ENCODE peak calls at places on chromosomes 6 and 20, in six cellular contexts. A is HCT116, C is K562, F is HepG2, T is H1, Q is GM12878. J is an unnamed sample.

GRCh38 chr6:62285612-62286469 is at the start of gene KHDRBS2:
- DNase-seq in A (no peak), C (no peak), F (peak), T (peak), Q (peak), J (peak)

GRCh38 chr6:47733879-47734558 is 35.6 kb downstream of the ADGRF4 start:
- DNase-seq in A (peak), C (no peak), F (peak), T (no peak), Q (peak), J (no peak)

GRCh38 chr20:7848351-7848750 is 91.9 kb downstream of the HAO1 start:
- DNase-seq in A (no peak), C (no peak), F (no peak), T (no peak), Q (no peak), J (no peak)

GRCh38 chr6:151847064-151847463 is 39.6 kb downstream of the ESR1 start:
- DNase-seq in A (no peak), C (no peak), F (peak), T (no peak), Q (no peak), J (peak)

GRCh38 chr6:169451065-169451840 is 197.6 kb upstream of the THBS2 start:
- DNase-seq in A (no peak), C (no peak), F (no peak), T (no peak), Q (no peak), J (no peak)

GRCh38 chr6:45630801-45631200 is 253.1 kb upstream of the SUPT3H start:
- DNase-seq in A (no peak), C (no peak), F (no peak), T (no peak), Q (no peak), J (no peak)

GRCh38 chr6:93721386-93722048 is 302.2 kb upstream of the EPHA7 start:
- DNase-seq in A (no peak), C (no peak), F (peak), T (peak), Q (no peak), J (peak)

GRCh38 chr20:4534315-4534714 is 187.4 kb upstream of the PRND start:
- DNase-seq in A (no peak), C (no peak), F (no peak), T (no peak), Q (no peak), J (no peak)

GRCh38 chr20:57440678-57441509 is 49.7 kb downstream of the RBM38 start:
- DNase-seq in A (no peak), C (no peak), F (no peak), T (no peak), Q (no peak), J (peak)

GRCh38 chr20:49446808-49447207 is 35.7 kb downstream of the KCNB1 start:
- DNase-seq in A (no peak), C (no peak), F (no peak), T (no peak), Q (no peak), J (peak)

GRCh38 chr6:148179786-148180185 is 162.9 kb upstream of the SASH1 start:
- DNase-seq in A (peak), C (peak), F (no peak), T (no peak), Q (no peak), J (peak)

GRCh38 chr20:60804918-60805631 is 447.0 kb upstream of the CDH4 start:
- DNase-seq in A (no peak), C (no peak), F (no peak), T (no peak), Q (no peak), J (no peak)

GRCh38 chr6:81792826-81793225 is 40.3 kb upstream of the TENT5A start:
- DNase-seq in A (no peak), C (no peak), F (no peak), T (no peak), Q (no peak), J (no peak)

GRCh38 chr20:24918579-24919566 is 30.2 kb upstream of the CST7 start:
- DNase-seq in A (no peak), C (no peak), F (no peak), T (no peak), Q (no peak), J (no peak)

GRCh38 chr6:152271681-152272464 is 365.3 kb downstream of the SYNE1 start:
- DNase-seq in A (no peak), C (no peak), F (no peak), T (no peak), Q (peak), J (no peak)

GRCh38 chr6:5315883-5316282 is 54.6 kb downstream of the FARS2 start:
- DNase-seq in A (no peak), C (no peak), F (no peak), T (no peak), Q (no peak), J (no peak)

GRCh38 chr6:42745083-42745637 is 743 bp downstream of the TBCC start:
- DNase-seq in A (no peak), C (peak), F (peak), T (no peak), Q (no peak), J (peak)

GRCh38 chr6:89251170-89251569 is 34.0 kb upstream of the GABRR1 start:
- DNase-seq in A (no peak), C (no peak), F (no peak), T (no peak), Q (no peak), J (no peak)

GRCh38 chr6:122144229-122144628 is 255.2 kb upstream of the HSF2 start:
- DNase-seq in A (no peak), C (no peak), F (no peak), T (no peak), Q (no peak), J (no peak)

GRCh38 chr20:47949230-47949629 is 163.9 kb upstream of the SULF2 start:
- DNase-seq in A (no peak), C (no peak), F (no peak), T (no peak), Q (no peak), J (no peak)

GRCh38 chr6:5260111-5260620 is 584 bp downstream of the LYRM4 start:
- DNase-seq in A (peak), C (peak), F (peak), T (no peak), Q (no peak), J (peak)

GRCh38 chr20:10469599-10469998 is 34.5 kb downstream of the SLX4IP start:
- DNase-seq in A (peak), C (peak), F (peak), T (peak), Q (no peak), J (no peak)

GRCh38 chr6:151391471-151392428 is at the start of gene ZBTB2:
- DNase-seq in A (no peak), C (peak), F (peak), T (peak), Q (no peak), J (peak)

GRCh38 chr6:126718600-126719327 is 378.8 kb downstream of the CENPW start:
- DNase-seq in A (no peak), C (no peak), F (no peak), T (no peak), Q (peak), J (no peak)

DNA sequence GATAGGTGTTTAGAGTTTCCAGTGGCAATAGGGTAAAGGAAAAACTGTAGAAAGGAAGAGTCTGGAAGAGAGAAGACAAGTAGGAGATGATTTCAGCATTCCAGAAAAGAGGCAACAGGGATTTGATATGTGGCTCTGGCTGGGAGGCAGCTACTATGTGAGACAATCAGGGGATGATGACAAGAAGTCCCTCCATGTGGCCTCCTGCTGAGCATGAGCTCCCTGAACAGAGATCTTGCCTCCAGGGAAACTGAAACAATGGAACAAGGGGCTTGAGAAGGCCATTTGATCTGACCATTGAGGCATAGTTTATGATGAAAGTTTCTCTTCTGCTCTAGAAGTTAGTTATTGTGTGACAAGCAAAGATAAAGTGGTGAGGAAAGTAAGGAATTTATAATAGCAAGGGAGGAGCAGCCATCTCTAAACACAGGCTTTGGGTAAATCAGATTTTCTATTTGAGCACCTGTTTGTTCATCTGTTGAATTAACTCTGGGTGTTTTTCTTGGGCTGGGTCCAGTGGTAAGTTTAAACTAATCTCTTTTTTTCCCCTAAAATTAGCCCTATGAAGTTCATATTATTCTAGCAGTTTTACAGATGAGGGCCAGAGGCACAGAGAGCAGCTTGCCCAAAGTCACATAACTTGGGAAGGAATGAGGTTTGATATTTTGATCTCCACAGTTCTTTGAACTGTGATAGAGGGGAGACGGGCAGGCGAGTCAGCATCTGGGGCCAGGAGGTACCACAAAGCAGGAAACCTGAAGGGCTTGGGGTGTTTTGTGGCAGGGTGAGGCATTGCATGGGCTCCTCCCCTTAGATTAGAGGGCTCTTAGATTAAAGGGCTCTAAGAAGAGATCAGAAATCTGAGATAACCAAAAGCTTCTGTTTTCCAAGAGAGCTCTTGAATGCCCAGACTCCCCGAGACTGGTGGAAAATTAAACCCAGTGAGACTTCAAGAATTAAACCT is 2.8 kb upstream of the GPX5 start:
- DNase-seq in A (no peak), C (peak), F (no peak), T (no peak), Q (no peak), J (peak)
- TF ChIP-seq ATF3 in A (no peak), C (no peak), F (no peak), T (no peak), Q (no peak), J (no peak)

GRCh38 chr6:3356056-3356823 is 97.5 kb downstream of the PSMG4 start:
- DNase-seq in A (peak), C (peak), F (peak), T (peak), Q (peak), J (peak)

GRCh38 chr6:3355011-3355357 is 96.2 kb downstream of the PSMG4 start:
- DNase-seq in A (no peak), C (peak), F (no peak), T (no peak), Q (no peak), J (no peak)

GRCh38 chr6:3356824-3357420 is 98.2 kb downstream of the PSMG4 start:
- DNase-seq in A (no peak), C (no peak), F (peak), T (no peak), Q (no peak), J (no peak)

GRCh38 chr6:3353939-3354338 is 95.2 kb downstream of the PSMG4 start:
- DNase-seq in A (no peak), C (no peak), F (no peak), T (no peak), Q (no peak), J (no peak)

GRCh38 chr6:3355358-3356055 is 96.8 kb downstream of the PSMG4 start:
- DNase-seq in A (no peak), C (peak), F (no peak), T (no peak), Q (no peak), J (no peak)
- TF ChIP-seq ATF3 in A (no peak), C (no peak), F (no peak), T (no peak), Q (no peak), J (no peak)

DNA sequence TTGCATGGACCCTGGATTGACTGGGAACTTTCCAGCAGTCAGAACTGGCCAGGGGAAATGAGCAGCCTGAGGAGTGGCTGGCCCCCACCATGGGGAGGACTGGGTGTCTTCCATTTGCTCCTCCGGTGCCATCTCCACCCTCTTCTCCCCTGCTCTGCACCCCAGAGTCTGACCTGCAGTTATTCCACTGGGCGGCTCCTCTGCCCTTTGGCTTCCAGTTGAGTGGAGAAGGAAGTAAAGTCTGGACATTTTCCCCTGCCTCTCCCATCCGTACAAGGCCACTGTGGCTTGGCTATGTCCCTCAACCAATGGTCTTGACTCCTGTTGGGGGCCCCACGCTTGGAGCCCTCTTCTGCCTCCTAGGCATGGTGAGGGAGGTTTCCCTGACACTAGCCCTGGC is 47.9 kb upstream of the NEDD9 start:
- DNase-seq in A (no peak), C (no peak), F (no peak), T (no peak), Q (no peak), J (no peak)
- TF ChIP-seq ATF3 in A (no peak), C (no peak), F (no peak), T (no peak), Q (no peak), J (no peak)

GRCh38 chr6:87093651-87094050 is 1.3 kb downstream of the CGA start:
- DNase-seq in A (no peak), C (no peak), F (no peak), T (no peak), Q (no peak), J (no peak)
- TF ChIP-seq ATF3 in A (no peak), C (no peak), F (no peak), T (no peak), Q (no peak), J (no peak)

DNA sequence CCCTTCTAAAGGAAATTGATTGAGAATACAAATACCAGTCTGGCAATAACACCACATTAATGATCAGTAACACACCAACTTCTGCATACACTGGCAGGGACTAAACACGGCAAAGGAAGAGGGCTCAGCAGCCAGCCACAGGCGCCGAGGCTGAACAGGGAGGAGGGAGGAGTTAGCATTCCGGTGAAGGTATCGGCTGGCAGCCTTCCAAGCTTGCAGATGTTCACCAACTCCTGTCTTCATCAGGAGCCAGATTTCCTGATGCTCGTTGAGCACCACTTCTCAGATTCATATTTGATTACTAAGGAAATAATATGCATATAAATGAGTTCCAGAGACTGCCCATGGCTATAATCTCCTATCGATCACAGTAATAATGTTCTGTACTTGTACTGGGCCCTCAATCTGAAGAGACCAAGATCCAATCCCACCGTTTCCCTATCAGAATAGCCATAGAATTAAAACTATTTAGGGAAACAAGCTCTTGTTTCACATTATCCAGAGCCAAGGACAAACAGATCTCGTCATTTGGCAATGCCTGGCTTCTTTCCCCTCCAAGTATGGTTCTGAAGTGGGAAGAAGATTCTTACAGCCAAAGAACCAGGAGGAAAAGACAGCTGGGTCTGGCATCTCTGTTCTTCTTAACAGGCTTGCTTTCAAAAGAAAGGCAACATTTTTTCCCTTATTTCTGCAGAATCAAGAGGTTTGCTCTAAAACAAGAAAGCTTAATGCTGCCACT is 42.2 kb downstream of the GFOD1 start:
- DNase-seq in A (no peak), C (peak), F (no peak), T (no peak), Q (no peak), J (peak)
- TF ChIP-seq ATF3 in A (no peak), C (no peak), F (no peak), T (no peak), Q (no peak), J (no peak)